ENCODE peak calls at places on chromosomes 1 and 21, in ten cellular contexts. One of them, this sample, is unnamed.

GRCh38 chr21:44887126-44887806 is 13.8 kb upstream of the PTTG1IP start:
- DNase-seq in smooth muscle cell of the brain vasculature: no peak
- DNase-seq in hypothalamus: no peak
- DNase-seq in A172: no peak
- DNase-seq in activated CD4-positive, alpha-beta T cell treated with anti-CD3 and anti-CD28 coated beads for 24 hours: no peak
- DNase-seq in posterior vena cava: no peak
- DNase-seq in CD4-positive, CD25-positive, alpha-beta regulatory T cell: no peak
- DNase-seq in adipocyte: no peak
- DNase-seq in kidney epithelial cell: no peak
- DNase-seq in cardiac muscle cell: no peak
- DNase-seq in this sample: no peak

GRCh38 chr1:48817505-48818114 is 40.9 kb upstream of the BEND5 start:
- DNase-seq in hypothalamus: no peak
- DNase-seq in adipocyte: peak; percentile 87
- DNase-seq in cardiac muscle cell: peak; percentile 64
- DNase-seq in smooth muscle cell of the brain vasculature: no peak
- DNase-seq in kidney epithelial cell: no peak
- DNase-seq in activated CD4-positive, alpha-beta T cell treated with anti-CD3 and anti-CD28 coated beads for 24 hours: no peak
- DNase-seq in A172: peak; percentile 26
- DNase-seq in posterior vena cava: peak; percentile 86
- DNase-seq in CD4-positive, CD25-positive, alpha-beta regulatory T cell: no peak
- DNase-seq in this sample: peak; percentile 27

GRCh38 chr21:34737115-34737514 is 68.3 kb downstream of the CLIC6 start:
- DNase-seq in activated CD4-positive, alpha-beta T cell treated with anti-CD3 and anti-CD28 coated beads for 24 hours: no peak
- DNase-seq in smooth muscle cell of the brain vasculature: no peak
- DNase-seq in hypothalamus: no peak
- DNase-seq in posterior vena cava: no peak
- DNase-seq in CD4-positive, CD25-positive, alpha-beta regulatory T cell: no peak
- DNase-seq in adipocyte: peak; percentile 24
- DNase-seq in A172: no peak
- DNase-seq in kidney epithelial cell: no peak
- DNase-seq in cardiac muscle cell: no peak
- DNase-seq in this sample: no peak

GRCh38 chr1:164914208-164914607 is 355.2 kb downstream of the PBX1 start:
- DNase-seq in hypothalamus: no peak
- DNase-seq in CD4-positive, CD25-positive, alpha-beta regulatory T cell: no peak
- DNase-seq in smooth muscle cell of the brain vasculature: no peak
- DNase-seq in activated CD4-positive, alpha-beta T cell treated with anti-CD3 and anti-CD28 coated beads for 24 hours: no peak
- DNase-seq in posterior vena cava: no peak
- DNase-seq in kidney epithelial cell: no peak
- DNase-seq in A172: no peak
- DNase-seq in cardiac muscle cell: peak; percentile 87
- DNase-seq in adipocyte: peak; percentile 80
- DNase-seq in this sample: peak; percentile 42

GRCh38 chr1:201468501-201468843 is 516 bp downstream of the PHLDA3 start:
- DNase-seq in cardiac muscle cell: peak; percentile 50
- DNase-seq in kidney epithelial cell: no peak
- DNase-seq in A172: no peak
- DNase-seq in posterior vena cava: no peak
- DNase-seq in smooth muscle cell of the brain vasculature: no peak
- DNase-seq in hypothalamus: no peak
- DNase-seq in adipocyte: peak; percentile 58
- DNase-seq in activated CD4-positive, alpha-beta T cell treated with anti-CD3 and anti-CD28 coated beads for 24 hours: no peak
- DNase-seq in CD4-positive, CD25-positive, alpha-beta regulatory T cell: no peak
- DNase-seq in this sample: no peak

GRCh38 chr1:156898151-156898550 is 4.6 kb downstream of the PEAR1 start:
- DNase-seq in hypothalamus: no peak
- DNase-seq in posterior vena cava: peak; percentile 95
- DNase-seq in kidney epithelial cell: peak; percentile 16
- DNase-seq in smooth muscle cell of the brain vasculature: no peak
- DNase-seq in CD4-positive, CD25-positive, alpha-beta regulatory T cell: no peak
- DNase-seq in activated CD4-positive, alpha-beta T cell treated with anti-CD3 and anti-CD28 coated beads for 24 hours: no peak
- DNase-seq in cardiac muscle cell: peak; percentile 83
- DNase-seq in adipocyte: peak; percentile 58
- DNase-seq in A172: peak; percentile 89
- DNase-seq in this sample: no peak

GRCh38 chr21:45538381-45539045 is 3.7 kb downstream of the SLC19A1 start:
- DNase-seq in CD4-positive, CD25-positive, alpha-beta regulatory T cell: no peak
- DNase-seq in hypothalamus: no peak
- DNase-seq in posterior vena cava: peak; percentile 80
- DNase-seq in smooth muscle cell of the brain vasculature: no peak
- DNase-seq in A172: no peak
- DNase-seq in activated CD4-positive, alpha-beta T cell treated with anti-CD3 and anti-CD28 coated beads for 24 hours: no peak
- DNase-seq in kidney epithelial cell: no peak
- DNase-seq in cardiac muscle cell: no peak
- DNase-seq in adipocyte: no peak
- DNase-seq in this sample: no peak

GRCh38 chr1:34858901-34859441 is 578 bp downstream of the SMIM12 start:
- DNase-seq in smooth muscle cell of the brain vasculature: no peak
- DNase-seq in A172: peak; percentile 9
- DNase-seq in hypothalamus: no peak
- DNase-seq in CD4-positive, CD25-positive, alpha-beta regulatory T cell: peak; percentile 6
- DNase-seq in posterior vena cava: peak; percentile 89
- DNase-seq in cardiac muscle cell: peak; percentile 56
- DNase-seq in kidney epithelial cell: no peak
- DNase-seq in adipocyte: peak; percentile 50
- DNase-seq in activated CD4-positive, alpha-beta T cell treated with anti-CD3 and anti-CD28 coated beads for 24 hours: no peak
- DNase-seq in this sample: no peak

GRCh38 chr1:63835075-63835633 is 61.3 kb downstream of the ROR1 start:
- DNase-seq in smooth muscle cell of the brain vasculature: no peak
- DNase-seq in activated CD4-positive, alpha-beta T cell treated with anti-CD3 and anti-CD28 coated beads for 24 hours: no peak
- DNase-seq in CD4-positive, CD25-positive, alpha-beta regulatory T cell: no peak
- DNase-seq in kidney epithelial cell: no peak
- DNase-seq in adipocyte: no peak
- DNase-seq in posterior vena cava: no peak
- DNase-seq in hypothalamus: no peak
- DNase-seq in cardiac muscle cell: no peak
- DNase-seq in A172: no peak
- DNase-seq in this sample: no peak

GRCh38 chr1:241453732-241454131 is 65.8 kb downstream of the FH start:
- DNase-seq in smooth muscle cell of the brain vasculature: no peak
- DNase-seq in kidney epithelial cell: no peak
- DNase-seq in activated CD4-positive, alpha-beta T cell treated with anti-CD3 and anti-CD28 coated beads for 24 hours: no peak
- DNase-seq in hypothalamus: no peak
- DNase-seq in cardiac muscle cell: no peak
- DNase-seq in adipocyte: no peak
- DNase-seq in A172: no peak
- DNase-seq in CD4-positive, CD25-positive, alpha-beta regulatory T cell: no peak
- DNase-seq in posterior vena cava: no peak
- DNase-seq in this sample: no peak

GRCh38 chr1:46806196-46807020 is 7.6 kb downstream of the CYP4B1 start:
- DNase-seq in adipocyte: peak; percentile 8
- DNase-seq in activated CD4-positive, alpha-beta T cell treated with anti-CD3 and anti-CD28 coated beads for 24 hours: no peak
- DNase-seq in CD4-positive, CD25-positive, alpha-beta regulatory T cell: no peak
- DNase-seq in smooth muscle cell of the brain vasculature: no peak
- DNase-seq in hypothalamus: no peak
- DNase-seq in A172: no peak
- DNase-seq in cardiac muscle cell: peak; percentile 23
- DNase-seq in posterior vena cava: peak; percentile 86
- DNase-seq in kidney epithelial cell: no peak
- DNase-seq in this sample: no peak

GRCh38 chr1:21283524-21283923 is 6.7 kb downstream of the ECE1 start:
- DNase-seq in posterior vena cava: no peak
- DNase-seq in CD4-positive, CD25-positive, alpha-beta regulatory T cell: no peak
- DNase-seq in hypothalamus: no peak
- DNase-seq in adipocyte: no peak
- DNase-seq in activated CD4-positive, alpha-beta T cell treated with anti-CD3 and anti-CD28 coated beads for 24 hours: no peak
- DNase-seq in kidney epithelial cell: no peak
- DNase-seq in smooth muscle cell of the brain vasculature: no peak
- DNase-seq in A172: no peak
- DNase-seq in cardiac muscle cell: no peak
- DNase-seq in this sample: no peak

GRCh38 chr21:25936776-25937175 is 202.0 kb downstream of the GABPA start:
- DNase-seq in hypothalamus: no peak
- DNase-seq in adipocyte: no peak
- DNase-seq in CD4-positive, CD25-positive, alpha-beta regulatory T cell: no peak
- DNase-seq in activated CD4-positive, alpha-beta T cell treated with anti-CD3 and anti-CD28 coated beads for 24 hours: no peak
- DNase-seq in cardiac muscle cell: no peak
- DNase-seq in posterior vena cava: no peak
- DNase-seq in kidney epithelial cell: no peak
- DNase-seq in A172: peak; percentile 25
- DNase-seq in smooth muscle cell of the brain vasculature: no peak
- DNase-seq in this sample: no peak

GRCh38 chr1:234565132-234565531 is 44.8 kb downstream of the IRF2BP2 start:
- DNase-seq in hypothalamus: no peak
- DNase-seq in cardiac muscle cell: no peak
- DNase-seq in adipocyte: no peak
- DNase-seq in CD4-positive, CD25-positive, alpha-beta regulatory T cell: no peak
- DNase-seq in kidney epithelial cell: no peak
- DNase-seq in smooth muscle cell of the brain vasculature: no peak
- DNase-seq in A172: no peak
- DNase-seq in posterior vena cava: no peak
- DNase-seq in activated CD4-positive, alpha-beta T cell treated with anti-CD3 and anti-CD28 coated beads for 24 hours: no peak
- DNase-seq in this sample: no peak

GRCh38 chr1:236692722-236693121 is 6.4 kb downstream of the ACTN2 start:
- DNase-seq in CD4-positive, CD25-positive, alpha-beta regulatory T cell: no peak
- DNase-seq in A172: no peak
- DNase-seq in activated CD4-positive, alpha-beta T cell treated with anti-CD3 and anti-CD28 coated beads for 24 hours: no peak
- DNase-seq in posterior vena cava: no peak
- DNase-seq in hypothalamus: no peak
- DNase-seq in kidney epithelial cell: no peak
- DNase-seq in adipocyte: no peak
- DNase-seq in smooth muscle cell of the brain vasculature: no peak
- DNase-seq in cardiac muscle cell: no peak
- DNase-seq in this sample: no peak

GRCh38 chr1:185917646-185918045 is 183.5 kb downstream of the HMCN1 start:
- DNase-seq in cardiac muscle cell: peak; percentile 74
- DNase-seq in hypothalamus: no peak
- DNase-seq in adipocyte: peak; percentile 62
- DNase-seq in posterior vena cava: no peak
- DNase-seq in CD4-positive, CD25-positive, alpha-beta regulatory T cell: no peak
- DNase-seq in smooth muscle cell of the brain vasculature: no peak
- DNase-seq in kidney epithelial cell: no peak
- DNase-seq in activated CD4-positive, alpha-beta T cell treated with anti-CD3 and anti-CD28 coated beads for 24 hours: no peak
- DNase-seq in A172: peak; percentile 85
- DNase-seq in this sample: peak; percentile 24

GRCh38 chr1:30982431-30982830 is 73.9 kb upstream of the SDC3 start:
- DNase-seq in A172: no peak
- DNase-seq in kidney epithelial cell: no peak
- DNase-seq in hypothalamus: no peak
- DNase-seq in cardiac muscle cell: no peak
- DNase-seq in smooth muscle cell of the brain vasculature: no peak
- DNase-seq in activated CD4-positive, alpha-beta T cell treated with anti-CD3 and anti-CD28 coated beads for 24 hours: no peak
- DNase-seq in adipocyte: no peak
- DNase-seq in CD4-positive, CD25-positive, alpha-beta regulatory T cell: no peak
- DNase-seq in posterior vena cava: no peak
- DNase-seq in this sample: no peak

GRCh38 chr1:34711469-34711868 is 43.4 kb upstream of the GJB5 start:
- DNase-seq in cardiac muscle cell: no peak
- DNase-seq in posterior vena cava: no peak
- DNase-seq in kidney epithelial cell: no peak
- DNase-seq in CD4-positive, CD25-positive, alpha-beta regulatory T cell: no peak
- DNase-seq in A172: peak; percentile 13
- DNase-seq in activated CD4-positive, alpha-beta T cell treated with anti-CD3 and anti-CD28 coated beads for 24 hours: no peak
- DNase-seq in adipocyte: no peak
- DNase-seq in smooth muscle cell of the brain vasculature: no peak
- DNase-seq in hypothalamus: no peak
- DNase-seq in this sample: no peak